ENCODE peak calls at places on chromosome 12, in eight cellular contexts. One of them, this sample, is unnamed.
A peak's percentile ranks its signal among the peaks of the same experiment; 100 is the strongest.

GRCh38 chr12:108302471-108303311 is 36.4 kb downstream of the CMKLR1 start:
- DNase-seq in fibroblast of lung: peak; percentile 21
- DNase-seq in SK-N-SH: peak; percentile 39
- DNase-seq in IMR-90: no peak
- DNase-seq in colonic mucosa: peak; percentile 35
- DNase-seq in GM23248: peak; percentile 83
- DNase-seq in neural progenitor cell: peak; percentile 38
- DNase-seq in PC-3: peak; percentile 51
- DNase-seq in this sample: no peak

GRCh38 chr12:112418248-112418595 is 525 bp upstream of the PTPN11 start:
- DNase-seq in fibroblast of lung: no peak
- DNase-seq in SK-N-SH: no peak
- DNase-seq in IMR-90: peak; percentile 11
- DNase-seq in colonic mucosa: no peak
- DNase-seq in GM23248: peak; percentile 41
- DNase-seq in neural progenitor cell: no peak
- DNase-seq in PC-3: no peak
- DNase-seq in this sample: no peak

GRCh38 chr12:107131832-107132616 is 38.7 kb upstream of the CRY1 start:
- DNase-seq in fibroblast of lung: peak; percentile 70
- DNase-seq in SK-N-SH: peak; percentile 52
- DNase-seq in IMR-90: peak; percentile 68
- DNase-seq in colonic mucosa: peak; percentile 21
- DNase-seq in GM23248: peak; percentile 80
- DNase-seq in neural progenitor cell: peak; percentile 85
- DNase-seq in PC-3: peak; percentile 91
- DNase-seq in this sample: peak; percentile 53

GRCh38 chr12:27822076-27822712 is 42.2 kb upstream of the MANSC4 start:
- DNase-seq in fibroblast of lung: peak; percentile 61
- DNase-seq in SK-N-SH: no peak
- DNase-seq in IMR-90: peak; percentile 97
- DNase-seq in colonic mucosa: no peak
- DNase-seq in GM23248: peak; percentile 94
- DNase-seq in neural progenitor cell: no peak
- DNase-seq in PC-3: peak; percentile 99
- DNase-seq in this sample: peak; percentile 98

GRCh38 chr12:4278582-4278939 is 5.0 kb downstream of the CCND2 start:
- DNase-seq in fibroblast of lung: peak; percentile 41
- DNase-seq in SK-N-SH: no peak
- DNase-seq in IMR-90: no peak
- DNase-seq in colonic mucosa: peak; percentile 80
- DNase-seq in GM23248: no peak
- DNase-seq in neural progenitor cell: no peak
- DNase-seq in PC-3: no peak
- DNase-seq in this sample: no peak

GRCh38 chr12:124032265-124032886 is 59.4 kb downstream of the ZNF664 start:
- DNase-seq in fibroblast of lung: peak; percentile 79
- DNase-seq in SK-N-SH: peak; percentile 83
- DNase-seq in IMR-90: peak; percentile 71
- DNase-seq in colonic mucosa: peak; percentile 52
- DNase-seq in GM23248: peak; percentile 85
- DNase-seq in neural progenitor cell: peak; percentile 64
- DNase-seq in PC-3: peak; percentile 73
- DNase-seq in this sample: peak; percentile 37

GRCh38 chr12:68031881-68032739 is 42.9 kb downstream of the IFNG-AS1 start:
- DNase-seq in fibroblast of lung: no peak
- DNase-seq in SK-N-SH: no peak
- DNase-seq in IMR-90: no peak
- DNase-seq in colonic mucosa: no peak
- DNase-seq in GM23248: no peak
- DNase-seq in neural progenitor cell: no peak
- DNase-seq in PC-3: no peak
- DNase-seq in this sample: peak; percentile 73

GRCh38 chr12:89827592-89827991 is 119.0 kb upstream of the ATP2B1 start:
- DNase-seq in fibroblast of lung: no peak
- DNase-seq in SK-N-SH: no peak
- DNase-seq in IMR-90: no peak
- DNase-seq in colonic mucosa: no peak
- DNase-seq in GM23248: no peak
- DNase-seq in neural progenitor cell: peak; percentile 61
- DNase-seq in PC-3: no peak
- DNase-seq in this sample: no peak

GRCh38 chr12:87820524-87821194 is 208.5 kb downstream of the C12orf50 start:
- DNase-seq in fibroblast of lung: peak; percentile 44
- DNase-seq in SK-N-SH: no peak
- DNase-seq in IMR-90: peak; percentile 74
- DNase-seq in colonic mucosa: no peak
- DNase-seq in GM23248: peak; percentile 29
- DNase-seq in neural progenitor cell: no peak
- DNase-seq in PC-3: peak; percentile 66
- DNase-seq in this sample: peak; percentile 71

GRCh38 chr12:49543914-49544815 is 5.3 kb downstream of the KCNH3 start:
- DNase-seq in fibroblast of lung: no peak
- DNase-seq in SK-N-SH: peak; percentile 33
- DNase-seq in IMR-90: no peak
- DNase-seq in colonic mucosa: no peak
- DNase-seq in GM23248: no peak
- DNase-seq in neural progenitor cell: no peak
- DNase-seq in PC-3: no peak
- DNase-seq in this sample: no peak

GRCh38 chr12:6944381-6945186 is 762 bp downstream of the C12orf57 start:
- DNase-seq in fibroblast of lung: peak; percentile 93
- DNase-seq in SK-N-SH: peak; percentile 93
- DNase-seq in IMR-90: peak; percentile 92
- DNase-seq in colonic mucosa: peak; percentile 97
- DNase-seq in GM23248: peak; percentile 97
- DNase-seq in neural progenitor cell: peak; percentile 96
- DNase-seq in PC-3: peak; percentile 89
- DNase-seq in this sample: no peak

GRCh38 chr12:11581179-11581755 is 68.2 kb upstream of the ETV6 start:
- DNase-seq in fibroblast of lung: peak; percentile 83
- DNase-seq in SK-N-SH: peak; percentile 51
- DNase-seq in IMR-90: peak; percentile 78
- DNase-seq in colonic mucosa: peak; percentile 84
- DNase-seq in GM23248: peak; percentile 82
- DNase-seq in neural progenitor cell: peak; percentile 86
- DNase-seq in PC-3: peak; percentile 75
- DNase-seq in this sample: peak; percentile 52

GRCh38 chr12:779745-780734 is 27.7 kb downstream of the WNK1 start:
- DNase-seq in fibroblast of lung: peak; percentile 57
- DNase-seq in SK-N-SH: no peak
- DNase-seq in IMR-90: peak; percentile 74
- DNase-seq in colonic mucosa: no peak
- DNase-seq in GM23248: peak; percentile 80
- DNase-seq in neural progenitor cell: no peak
- DNase-seq in PC-3: peak; percentile 42
- DNase-seq in this sample: peak; percentile 40

GRCh38 chr12:89733579-89734201 is 25.1 kb upstream of the ATP2B1 start:
- DNase-seq in fibroblast of lung: peak; percentile 98
- DNase-seq in SK-N-SH: no peak
- DNase-seq in IMR-90: peak; percentile 90
- DNase-seq in colonic mucosa: no peak
- DNase-seq in GM23248: peak; percentile 89
- DNase-seq in neural progenitor cell: no peak
- DNase-seq in PC-3: peak; percentile 93
- DNase-seq in this sample: peak; percentile 96

GRCh38 chr12:99983721-99984258 is 946 bp downstream of the ANKS1B start:
- DNase-seq in fibroblast of lung: peak; percentile 4
- DNase-seq in SK-N-SH: peak; percentile 52
- DNase-seq in IMR-90: no peak
- DNase-seq in colonic mucosa: no peak
- DNase-seq in GM23248: peak; percentile 17
- DNase-seq in neural progenitor cell: no peak
- DNase-seq in PC-3: no peak
- DNase-seq in this sample: no peak

GRCh38 chr12:69851976-69852375 is 26.9 kb downstream of the MYRFL start:
- DNase-seq in fibroblast of lung: peak; percentile 5
- DNase-seq in SK-N-SH: no peak
- DNase-seq in IMR-90: no peak
- DNase-seq in colonic mucosa: no peak
- DNase-seq in GM23248: peak; percentile 30
- DNase-seq in neural progenitor cell: no peak
- DNase-seq in PC-3: peak; percentile 74
- DNase-seq in this sample: peak; percentile 15

GRCh38 chr12:64450711-64451486 is 1.0 kb upstream of the TBK1 start:
- DNase-seq in fibroblast of lung: peak; percentile 19
- DNase-seq in SK-N-SH: peak; percentile 28
- DNase-seq in IMR-90: peak; percentile 19
- DNase-seq in colonic mucosa: peak; percentile 22
- DNase-seq in GM23248: peak; percentile 45
- DNase-seq in neural progenitor cell: peak; percentile 93
- DNase-seq in PC-3: peak; percentile 25
- DNase-seq in this sample: peak; percentile 4

GRCh38 chr12:117501470-117501869 is 140.0 kb upstream of the NOS1 start:
- DNase-seq in fibroblast of lung: no peak
- DNase-seq in SK-N-SH: no peak
- DNase-seq in IMR-90: no peak
- DNase-seq in colonic mucosa: peak; percentile 63
- DNase-seq in GM23248: no peak
- DNase-seq in neural progenitor cell: no peak
- DNase-seq in PC-3: no peak
- DNase-seq in this sample: no peak

GRCh38 chr12:89708793-89709156 is at the start of gene ATP2B1:
- DNase-seq in fibroblast of lung: peak; percentile 86
- DNase-seq in SK-N-SH: peak; percentile 91
- DNase-seq in IMR-90: peak; percentile 83
- DNase-seq in colonic mucosa: peak; percentile 87
- DNase-seq in GM23248: peak; percentile 95
- DNase-seq in neural progenitor cell: peak; percentile 95
- DNase-seq in PC-3: peak; percentile 90
- DNase-seq in this sample: peak; percentile 90

GRCh38 chr12:32273712-32274111 is 125.6 kb upstream of the FGD4 start:
- DNase-seq in fibroblast of lung: no peak
- DNase-seq in SK-N-SH: no peak
- DNase-seq in IMR-90: no peak
- DNase-seq in colonic mucosa: peak; percentile 25
- DNase-seq in GM23248: no peak
- DNase-seq in neural progenitor cell: peak; percentile 78
- DNase-seq in PC-3: no peak
- DNase-seq in this sample: no peak

GRCh38 chr12:53728206-53728605 is 954 bp upstream of the CALCOCO1 start:
- DNase-seq in fibroblast of lung: no peak
- DNase-seq in SK-N-SH: no peak
- DNase-seq in IMR-90: no peak
- DNase-seq in colonic mucosa: no peak
- DNase-seq in GM23248: no peak
- DNase-seq in neural progenitor cell: peak; percentile 8
- DNase-seq in PC-3: no peak
- DNase-seq in this sample: no peak

GRCh38 chr12:53725824-53726223 is 1.4 kb downstream of the CALCOCO1 start:
- DNase-seq in fibroblast of lung: no peak
- DNase-seq in SK-N-SH: no peak
- DNase-seq in IMR-90: peak; percentile 19
- DNase-seq in colonic mucosa: peak; percentile 41
- DNase-seq in GM23248: peak; percentile 59
- DNase-seq in neural progenitor cell: no peak
- DNase-seq in PC-3: peak; percentile 13
- DNase-seq in this sample: no peak

GRCh38 chr12:53726946-53727309 is 324 bp downstream of the CALCOCO1 start:
- DNase-seq in fibroblast of lung: peak; percentile 40
- DNase-seq in SK-N-SH: no peak
- DNase-seq in IMR-90: peak; percentile 34
- DNase-seq in colonic mucosa: no peak
- DNase-seq in GM23248: peak; percentile 52
- DNase-seq in neural progenitor cell: peak; percentile 42
- DNase-seq in PC-3: peak; percentile 17
- DNase-seq in this sample: peak; percentile 40

GRCh38 chr12:53727310-53728041 is at the start of gene CALCOCO1:
- DNase-seq in fibroblast of lung: peak; percentile 98
- DNase-seq in SK-N-SH: peak; percentile 96
- DNase-seq in IMR-90: peak; percentile 97
- DNase-seq in colonic mucosa: peak; percentile 98
- DNase-seq in GM23248: peak; percentile 100
- DNase-seq in neural progenitor cell: peak; percentile 99
- DNase-seq in PC-3: peak; percentile 98
- DNase-seq in this sample: peak; percentile 98

GRCh38 chr12:53726342-53726741 is 910 bp downstream of the CALCOCO1 start:
- DNase-seq in fibroblast of lung: no peak
- DNase-seq in SK-N-SH: no peak
- DNase-seq in IMR-90: no peak
- DNase-seq in colonic mucosa: no peak
- DNase-seq in GM23248: peak; percentile 48
- DNase-seq in neural progenitor cell: no peak
- DNase-seq in PC-3: peak; percentile 37
- DNase-seq in this sample: peak; percentile 15
- H3K9ac ChIP-seq in fibroblast of lung: no peak overlapping the region
- H3K9ac ChIP-seq in SK-N-SH: peak overlapping the region; percentile 63
- H3K9ac ChIP-seq in IMR-90: peak overlapping the region; percentile 28
- H3K9ac ChIP-seq in colonic mucosa: no peak overlapping the region
- H3K9ac ChIP-seq in GM23248: peak overlapping the region; percentile 86
- H3K9ac ChIP-seq in neural progenitor cell: no peak overlapping the region
- H3K9ac ChIP-seq in PC-3: peak overlapping the region; percentile 32
- H3K9ac ChIP-seq in this sample: peak overlapping the region; percentile 75

GRCh38 chr12:110369992-110370391 is 33.5 kb downstream of the ANAPC7 start:
- DNase-seq in fibroblast of lung: no peak
- DNase-seq in SK-N-SH: no peak
- DNase-seq in IMR-90: no peak
- DNase-seq in colonic mucosa: no peak
- DNase-seq in GM23248: no peak
- DNase-seq in neural progenitor cell: no peak
- DNase-seq in PC-3: no peak
- DNase-seq in this sample: no peak
- H3K9ac ChIP-seq in fibroblast of lung: no peak overlapping the region
- H3K9ac ChIP-seq in SK-N-SH: no peak overlapping the region
- H3K9ac ChIP-seq in IMR-90: no peak overlapping the region
- H3K9ac ChIP-seq in colonic mucosa: no peak overlapping the region
- H3K9ac ChIP-seq in GM23248: no peak overlapping the region
- H3K9ac ChIP-seq in neural progenitor cell: no peak overlapping the region
- H3K9ac ChIP-seq in PC-3: no peak overlapping the region
- H3K9ac ChIP-seq in this sample: no peak overlapping the region

DNA sequence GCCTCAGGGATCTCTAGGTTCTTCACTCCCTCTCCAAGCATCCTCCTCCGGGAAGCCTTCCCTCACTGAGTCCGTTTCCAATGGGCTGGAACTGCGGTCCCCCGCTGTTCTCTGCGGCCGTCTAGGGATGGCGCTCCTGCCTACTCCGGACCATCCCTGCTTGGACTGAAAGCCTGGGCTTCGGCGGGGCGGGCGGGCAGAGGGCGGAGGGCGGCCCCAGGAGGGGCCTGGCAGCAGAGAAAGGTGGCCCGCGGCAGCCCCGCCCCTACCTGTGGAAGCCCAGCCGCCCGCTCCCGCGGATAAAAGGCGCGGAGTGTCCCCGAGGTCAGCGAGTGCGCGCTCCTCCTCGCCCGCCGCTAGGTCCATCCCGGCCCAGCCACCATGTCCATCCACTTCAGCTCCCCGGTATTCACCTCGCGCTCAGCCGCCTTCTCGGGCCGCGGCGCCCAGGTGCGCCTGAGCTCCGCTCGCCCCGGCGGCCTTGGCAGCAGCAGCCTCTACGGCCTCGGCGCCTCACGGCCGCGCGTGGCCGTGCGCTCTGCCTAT is at the start of gene KRT7:
- DNase-seq in fibroblast of lung: no peak
- DNase-seq in SK-N-SH: peak; percentile 25
- DNase-seq in IMR-90: no peak
- DNase-seq in colonic mucosa: no peak
- DNase-seq in GM23248: no peak
- DNase-seq in neural progenitor cell: peak; percentile 63
- DNase-seq in PC-3: peak; percentile 89
- DNase-seq in this sample: peak; percentile 90
- H3K9ac ChIP-seq in fibroblast of lung: no peak within 1 kb of the TSS
- H3K9ac ChIP-seq in SK-N-SH: no peak within 1 kb of the TSS
- H3K9ac ChIP-seq in IMR-90: no peak within 1 kb of the TSS
- H3K9ac ChIP-seq in colonic mucosa: no peak within 1 kb of the TSS
- H3K9ac ChIP-seq in GM23248: no peak within 1 kb of the TSS
- H3K9ac ChIP-seq in neural progenitor cell: no peak within 1 kb of the TSS
- H3K9ac ChIP-seq in PC-3: peak within 1 kb of the TSS; percentile 92
- H3K9ac ChIP-seq in this sample: peak within 1 kb of the TSS; percentile 92

GRCh38 chr12:102612008-102612407 is 131.6 kb upstream of the IGF1 start:
- DNase-seq in fibroblast of lung: no peak
- DNase-seq in SK-N-SH: no peak
- DNase-seq in IMR-90: no peak
- DNase-seq in colonic mucosa: no peak
- DNase-seq in GM23248: no peak
- DNase-seq in neural progenitor cell: no peak
- DNase-seq in PC-3: no peak
- DNase-seq in this sample: no peak
- H3K9ac ChIP-seq in fibroblast of lung: no peak overlapping the region
- H3K9ac ChIP-seq in SK-N-SH: no peak overlapping the region
- H3K9ac ChIP-seq in IMR-90: no peak overlapping the region
- H3K9ac ChIP-seq in colonic mucosa: no peak overlapping the region
- H3K9ac ChIP-seq in GM23248: no peak overlapping the region
- H3K9ac ChIP-seq in neural progenitor cell: no peak overlapping the region
- H3K9ac ChIP-seq in PC-3: no peak overlapping the region
- H3K9ac ChIP-seq in this sample: no peak overlapping the region

This sample was measured in mammary epithelial cell.